ENCODE peak calls at places on chromosomes 6 and 20, in ten cellular contexts. K is left ventricle myocardium superior; F is ecto neural progenitor cell; L is GM03348; I is occipital lobe; W is SIG-M5; A is HS-27A; P is activated T-cell treated with anti-CD3 and anti-CD28 coated beads, Interleukin-2, amount 50 U/mL, for 48 hours; T is stimulated activated CD4-positive, alpha-beta T cell treated with anti-CD3 and anti-CD28 coated beads, Interleukin-12 subunit alpha, Interleukin-12 subunit beta, amount 100 ng/mL, for 4 hours; B is HCEC 1CT. R is an unnamed sample.

GRCh38 chr6:16108996-16109658 is 19.8 kb upstream of the MYLIP start:
- DNase-seq in K (peak), F (no peak), L (no peak), I (no peak), W (no peak), A (no peak), P (no peak), T (no peak), B (no peak), R (no peak)

GRCh38 chr6:99384507-99384906 is 9.5 kb downstream of the COQ3 start:
- DNase-seq in K (no peak), F (no peak), L (no peak), I (no peak), W (no peak), A (no peak), P (no peak), T (no peak), B (no peak), R (no peak)

GRCh38 chr20:59948828-59949720 is 8.9 kb downstream of the FAM217B start:
- DNase-seq in K (no peak), F (no peak), L (peak), I (no peak), W (no peak), A (no peak), P (no peak), T (no peak), B (peak), R (peak)

GRCh38 chr6:116389357-116389756 is 18.6 kb downstream of the DSE start:
- DNase-seq in K (no peak), F (no peak), L (peak), I (no peak), W (no peak), A (no peak), P (no peak), T (no peak), B (no peak), R (no peak)

GRCh38 chr6:27332692-27333641 is 20.9 kb upstream of the POM121L2 start:
- DNase-seq in K (no peak), F (peak), L (no peak), I (no peak), W (no peak), A (peak), P (peak), T (peak), B (peak), R (peak)

GRCh38 chr20:44805991-44806729 is 4.2 kb downstream of the RIMS4 start:
- DNase-seq in K (no peak), F (peak), L (peak), I (peak), W (no peak), A (peak), P (no peak), T (no peak), B (peak), R (no peak)

GRCh38 chr6:41182069-41183034 is 18.6 kb downstream of the TREML2 start:
- DNase-seq in K (no peak), F (no peak), L (peak), I (no peak), W (peak), A (peak), P (peak), T (peak), B (peak), R (peak)

GRCh38 chr6:142856607-142856856 is 88.4 kb downstream of the HIVEP2 start:
- DNase-seq in K (no peak), F (no peak), L (no peak), I (no peak), W (no peak), A (no peak), P (no peak), T (no peak), B (no peak), R (no peak)

GRCh38 chr6:33288942-33289783 is at the start of the genes PFDN6 and WDR46:
- DNase-seq in K (peak), F (peak), L (peak), I (peak), W (peak), A (peak), P (peak), T (peak), B (peak), R (peak)

GRCh38 chr6:74343804-74344203 is 647.8 kb downstream of the CD109 start:
- DNase-seq in K (no peak), F (no peak), L (peak), I (no peak), W (no peak), A (no peak), P (no peak), T (no peak), B (peak), R (peak)

GRCh38 chr6:121434037-121434770 is 1.2 kb upstream of the GJA1 start:
- DNase-seq in K (no peak), F (peak), L (no peak), I (no peak), W (no peak), A (no peak), P (no peak), T (no peak), B (no peak), R (no peak)

GRCh38 chr6:83464741-83465140 is 33.9 kb upstream of the ME1 start:
- DNase-seq in K (no peak), F (no peak), L (no peak), I (no peak), W (no peak), A (no peak), P (no peak), T (no peak), B (no peak), R (no peak)

GRCh38 chr6:31820051-31820389 is 4.7 kb downstream of the HSPA1A start:
- DNase-seq in K (no peak), F (no peak), L (no peak), I (no peak), W (no peak), A (no peak), P (no peak), T (no peak), B (no peak), R (no peak)

GRCh38 chr20:33211817-33212424 is 5.2 kb upstream of the BPIFA3 start:
- DNase-seq in K (no peak), F (peak), L (peak), I (no peak), W (no peak), A (no peak), P (peak), T (peak), B (peak), R (peak)

GRCh38 chr20:5353624-5354496 is 37.1 kb upstream of the PROKR2 start:
- DNase-seq in K (no peak), F (no peak), L (peak), I (no peak), W (no peak), A (no peak), P (no peak), T (no peak), B (peak), R (peak)

GRCh38 chr20:58131581-58132142 is 96.8 kb downstream of the ANKRD60 start:
- DNase-seq in K (no peak), F (peak), L (peak), I (no peak), W (no peak), A (peak), P (no peak), T (no peak), B (peak), R (no peak)

GRCh38 chr20:6008254-6008653 is 45.6 kb downstream of the LRRN4 start:
- DNase-seq in K (peak), F (no peak), L (peak), I (peak), W (peak), A (peak), P (no peak), T (no peak), B (peak), R (peak)

GRCh38 chr20:63497946-63498935 is 642 bp downstream of the EEF1A2 start:
- DNase-seq in K (peak), F (peak), L (peak), I (peak), W (no peak), A (no peak), P (no peak), T (no peak), B (no peak), R (peak)

GRCh38 chr20:22490287-22491187 is 93.8 kb downstream of the FOXA2 start:
- DNase-seq in K (no peak), F (peak), L (no peak), I (no peak), W (no peak), A (no peak), P (no peak), T (no peak), B (no peak), R (no peak)

GRCh38 chr6:144585217-144585814 is 300.2 kb downstream of the UTRN start:
- DNase-seq in K (no peak), F (no peak), L (peak), I (no peak), W (no peak), A (peak), P (no peak), T (no peak), B (peak), R (peak)

GRCh38 chr20:17617868-17618672 is 48.2 kb downstream of the DSTN start:
- DNase-seq in K (no peak), F (peak), L (no peak), I (no peak), W (no peak), A (no peak), P (peak), T (no peak), B (no peak), R (no peak)

GRCh38 chr6:95364016-95364604 is 213.2 kb upstream of the MANEA start:
- DNase-seq in K (no peak), F (no peak), L (peak), I (no peak), W (no peak), A (no peak), P (no peak), T (no peak), B (peak), R (peak)

GRCh38 chr6:134080171-134080795 is 27.9 kb upstream of the SLC2A12 start:
- DNase-seq in K (no peak), F (no peak), L (no peak), I (no peak), W (no peak), A (no peak), P (no peak), T (no peak), B (no peak), R (no peak)

GRCh38 chr20:53003420-53003819 is 31.3 kb downstream of the TSHZ2 start:
- DNase-seq in K (no peak), F (no peak), L (peak), I (no peak), W (no peak), A (no peak), P (no peak), T (no peak), B (no peak), R (no peak)

GRCh38 chr6:165662671-165663282 is at the start of gene PDE10A:
- DNase-seq in K (peak), F (peak), L (peak), I (no peak), W (no peak), A (no peak), P (no peak), T (no peak), B (no peak), R (no peak)

GRCh38 chr6:4069199-4069598 is 9.7 kb downstream of the FAM217A start:
- DNase-seq in K (no peak), F (no peak), L (no peak), I (no peak), W (no peak), A (no peak), P (no peak), T (no peak), B (no peak), R (no peak)

GRCh38 chr6:85275338-85275985 is 174.4 kb upstream of the NT5E start:
- DNase-seq in K (no peak), F (no peak), L (no peak), I (no peak), W (no peak), A (no peak), P (no peak), T (no peak), B (no peak), R (no peak)

GRCh38 chr6:22036267-22036666 is 260.6 kb downstream of the PRL start:
- DNase-seq in K (no peak), F (peak), L (no peak), I (no peak), W (no peak), A (no peak), P (no peak), T (no peak), B (no peak), R (no peak)

GRCh38 chr6:93721386-93722048 is 302.2 kb upstream of the EPHA7 start:
- DNase-seq in K (no peak), F (peak), L (no peak), I (no peak), W (no peak), A (no peak), P (no peak), T (no peak), B (peak), R (peak)

GRCh38 chr20:48012401-48012974 is 227.2 kb upstream of the SULF2 start:
- DNase-seq in K (no peak), F (no peak), L (peak), I (no peak), W (no peak), A (no peak), P (no peak), T (no peak), B (no peak), R (peak)

GRCh38 chr6:161917645-161918044 is 643.8 kb upstream of the AGPAT4 start:
- DNase-seq in K (no peak), F (no peak), L (no peak), I (no peak), W (no peak), A (no peak), P (no peak), T (no peak), B (no peak), R (peak)

GRCh38 chr6:141953072-141953471 is 179.7 kb upstream of the GJE1 start:
- DNase-seq in K (no peak), F (no peak), L (no peak), I (no peak), W (no peak), A (no peak), P (no peak), T (no peak), B (no peak), R (no peak)

GRCh38 chr6:151240036-151240685 is 394 bp downstream of the AKAP12 start:
- DNase-seq in K (peak), F (peak), L (peak), I (peak), W (no peak), A (no peak), P (peak), T (peak), B (peak), R (no peak)

GRCh38 chr6:112325449-112325848 is 21.7 kb upstream of the RFPL4B start:
- DNase-seq in K (no peak), F (no peak), L (no peak), I (no peak), W (no peak), A (no peak), P (no peak), T (no peak), B (peak), R (no peak)